ENCODE peak calls at places on chromosome 19, in seven cellular contexts. One of them, this sample, is unnamed.
A peak's percentile ranks its signal among the peaks of the same experiment; 100 is the strongest.

GRCh38 chr19:47405197-47405550 is 14.2 kb downstream of the MEIS3 start:
- DNase-seq in aorta: no peak
- DNase-seq in astrocyte: no peak
- DNase-seq in heart right ventricle: no peak
- DNase-seq in breast epithelium: no peak
- DNase-seq in Peyer's patch: no peak
- DNase-seq in CD4-positive, alpha-beta memory T cell: no peak
- DNase-seq in this sample: no peak

GRCh38 chr19:29660835-29661234 is 4.4 kb upstream of the PLEKHF1 start:
- DNase-seq in aorta: no peak
- DNase-seq in heart right ventricle: no peak
- DNase-seq in breast epithelium: no peak
- DNase-seq in Peyer's patch: no peak
- DNase-seq in astrocyte: no peak
- DNase-seq in CD4-positive, alpha-beta memory T cell: no peak
- DNase-seq in this sample: no peak

GRCh38 chr19:47798904-47799266 is 5.5 kb downstream of the TPRX1 start:
- DNase-seq in aorta: no peak
- DNase-seq in breast epithelium: no peak
- DNase-seq in Peyer's patch: no peak
- DNase-seq in heart right ventricle: no peak
- DNase-seq in CD4-positive, alpha-beta memory T cell: no peak
- DNase-seq in astrocyte: no peak
- DNase-seq in this sample: no peak

GRCh38 chr19:56958428-56958827 is 117.9 kb upstream of the PEG3 start:
- DNase-seq in Peyer's patch: no peak
- DNase-seq in aorta: no peak
- DNase-seq in astrocyte: no peak
- DNase-seq in breast epithelium: no peak
- DNase-seq in heart right ventricle: no peak
- DNase-seq in CD4-positive, alpha-beta memory T cell: no peak
- DNase-seq in this sample: no peak

GRCh38 chr19:41299046-41299754 is 10.8 kb upstream of the CCDC97 start:
- DNase-seq in breast epithelium: peak; percentile 56
- DNase-seq in Peyer's patch: peak; percentile 78
- DNase-seq in aorta: peak; percentile 72
- DNase-seq in astrocyte: no peak
- DNase-seq in heart right ventricle: no peak
- DNase-seq in CD4-positive, alpha-beta memory T cell: no peak
- DNase-seq in this sample: no peak

GRCh38 chr19:5255602-5256231 is 84.9 kb downstream of the PTPRS start:
- DNase-seq in breast epithelium: no peak
- DNase-seq in Peyer's patch: no peak
- DNase-seq in astrocyte: no peak
- DNase-seq in CD4-positive, alpha-beta memory T cell: no peak
- DNase-seq in heart right ventricle: no peak
- DNase-seq in aorta: no peak
- DNase-seq in this sample: no peak

GRCh38 chr19:50516456-50516855 is 2.7 kb upstream of the ASPDH start:
- DNase-seq in CD4-positive, alpha-beta memory T cell: no peak
- DNase-seq in heart right ventricle: no peak
- DNase-seq in aorta: no peak
- DNase-seq in astrocyte: no peak
- DNase-seq in Peyer's patch: no peak
- DNase-seq in breast epithelium: no peak
- DNase-seq in this sample: no peak

GRCh38 chr19:34181111-34181864 is 9.0 kb downstream of the LSM14A start:
- DNase-seq in heart right ventricle: no peak
- DNase-seq in astrocyte: no peak
- DNase-seq in Peyer's patch: no peak
- DNase-seq in aorta: no peak
- DNase-seq in CD4-positive, alpha-beta memory T cell: no peak
- DNase-seq in breast epithelium: no peak
- DNase-seq in this sample: no peak

GRCh38 chr19:32767951-32768679 is 48.5 kb downstream of the TDRD12 start:
- DNase-seq in astrocyte: no peak
- DNase-seq in heart right ventricle: no peak
- DNase-seq in CD4-positive, alpha-beta memory T cell: no peak
- DNase-seq in aorta: no peak
- DNase-seq in Peyer's patch: no peak
- DNase-seq in breast epithelium: no peak
- DNase-seq in this sample: no peak

GRCh38 chr19:7642295-7643046 is 5.6 kb downstream of the STXBP2 start:
- DNase-seq in CD4-positive, alpha-beta memory T cell: no peak
- DNase-seq in aorta: no peak
- DNase-seq in heart right ventricle: no peak
- DNase-seq in astrocyte: no peak
- DNase-seq in Peyer's patch: no peak
- DNase-seq in breast epithelium: no peak
- DNase-seq in this sample: no peak

GRCh38 chr19:3950871-3951861 is 18.3 kb downstream of the NMRK2 start:
- DNase-seq in breast epithelium: no peak
- DNase-seq in Peyer's patch: no peak
- DNase-seq in aorta: peak; percentile 68
- DNase-seq in astrocyte: no peak
- DNase-seq in heart right ventricle: peak; percentile 76
- DNase-seq in CD4-positive, alpha-beta memory T cell: no peak
- DNase-seq in this sample: no peak

GRCh38 chr19:42554046-42554575 is 25.8 kb upstream of the CEACAM1 start:
- DNase-seq in aorta: no peak
- DNase-seq in breast epithelium: no peak
- DNase-seq in CD4-positive, alpha-beta memory T cell: no peak
- DNase-seq in heart right ventricle: no peak
- DNase-seq in astrocyte: no peak
- DNase-seq in Peyer's patch: no peak
- DNase-seq in this sample: no peak

GRCh38 chr19:47002853-47003610 is 16.6 kb upstream of the NPAS1 start:
- DNase-seq in CD4-positive, alpha-beta memory T cell: no peak
- DNase-seq in astrocyte: no peak
- DNase-seq in breast epithelium: no peak
- DNase-seq in Peyer's patch: no peak
- DNase-seq in aorta: no peak
- DNase-seq in heart right ventricle: no peak
- DNase-seq in this sample: no peak

GRCh38 chr19:21483589-21484170 is 21.7 kb upstream of the ZNF429 start:
- DNase-seq in aorta: no peak
- DNase-seq in CD4-positive, alpha-beta memory T cell: peak; percentile 37
- DNase-seq in Peyer's patch: peak; percentile 61
- DNase-seq in astrocyte: no peak
- DNase-seq in breast epithelium: peak; percentile 46
- DNase-seq in heart right ventricle: peak; percentile 16
- DNase-seq in this sample: peak; percentile 74

GRCh38 chr19:6767357-6768235 is at the start of gene SH2D3A:
- DNase-seq in aorta: peak; percentile 77
- DNase-seq in CD4-positive, alpha-beta memory T cell: peak; percentile 97
- DNase-seq in breast epithelium: peak; percentile 94
- DNase-seq in Peyer's patch: peak; percentile 99
- DNase-seq in heart right ventricle: peak; percentile 41
- DNase-seq in astrocyte: no peak
- DNase-seq in this sample: peak; percentile 16

GRCh38 chr19:29690842-29691241 is 24.2 kb downstream of the C19orf12 start:
- DNase-seq in breast epithelium: no peak
- DNase-seq in astrocyte: no peak
- DNase-seq in aorta: peak; percentile 40
- DNase-seq in heart right ventricle: no peak
- DNase-seq in CD4-positive, alpha-beta memory T cell: peak; percentile 67
- DNase-seq in Peyer's patch: peak; percentile 64
- DNase-seq in this sample: peak; percentile 37

GRCh38 chr19:45305421-45305820 is 17.3 kb downstream of the CKM start:
- DNase-seq in aorta: no peak
- DNase-seq in Peyer's patch: no peak
- DNase-seq in heart right ventricle: no peak
- DNase-seq in CD4-positive, alpha-beta memory T cell: no peak
- DNase-seq in breast epithelium: no peak
- DNase-seq in astrocyte: peak; percentile 32
- DNase-seq in this sample: no peak

GRCh38 chr19:43564800-43565199 is 10.5 kb downstream of the XRCC1 start:
- DNase-seq in heart right ventricle: no peak
- DNase-seq in Peyer's patch: no peak
- DNase-seq in CD4-positive, alpha-beta memory T cell: no peak
- DNase-seq in aorta: no peak
- DNase-seq in astrocyte: no peak
- DNase-seq in breast epithelium: no peak
- DNase-seq in this sample: no peak

GRCh38 chr19:43561144-43561970 is 14.0 kb downstream of the XRCC1 start:
- DNase-seq in Peyer's patch: no peak
- DNase-seq in heart right ventricle: no peak
- DNase-seq in CD4-positive, alpha-beta memory T cell: no peak
- DNase-seq in astrocyte: no peak
- DNase-seq in aorta: no peak
- DNase-seq in breast epithelium: no peak
- DNase-seq in this sample: no peak

GRCh38 chr19:43563816-43564215 is 11.5 kb downstream of the XRCC1 start:
- DNase-seq in Peyer's patch: no peak
- DNase-seq in breast epithelium: no peak
- DNase-seq in heart right ventricle: no peak
- DNase-seq in aorta: no peak
- DNase-seq in astrocyte: no peak
- DNase-seq in CD4-positive, alpha-beta memory T cell: no peak
- DNase-seq in this sample: no peak

GRCh38 chr19:43562211-43562697 is 13.1 kb downstream of the XRCC1 start:
- DNase-seq in heart right ventricle: no peak
- DNase-seq in Peyer's patch: no peak
- DNase-seq in aorta: no peak
- DNase-seq in astrocyte: no peak
- DNase-seq in CD4-positive, alpha-beta memory T cell: no peak
- DNase-seq in breast epithelium: no peak
- DNase-seq in this sample: no peak

DNA sequence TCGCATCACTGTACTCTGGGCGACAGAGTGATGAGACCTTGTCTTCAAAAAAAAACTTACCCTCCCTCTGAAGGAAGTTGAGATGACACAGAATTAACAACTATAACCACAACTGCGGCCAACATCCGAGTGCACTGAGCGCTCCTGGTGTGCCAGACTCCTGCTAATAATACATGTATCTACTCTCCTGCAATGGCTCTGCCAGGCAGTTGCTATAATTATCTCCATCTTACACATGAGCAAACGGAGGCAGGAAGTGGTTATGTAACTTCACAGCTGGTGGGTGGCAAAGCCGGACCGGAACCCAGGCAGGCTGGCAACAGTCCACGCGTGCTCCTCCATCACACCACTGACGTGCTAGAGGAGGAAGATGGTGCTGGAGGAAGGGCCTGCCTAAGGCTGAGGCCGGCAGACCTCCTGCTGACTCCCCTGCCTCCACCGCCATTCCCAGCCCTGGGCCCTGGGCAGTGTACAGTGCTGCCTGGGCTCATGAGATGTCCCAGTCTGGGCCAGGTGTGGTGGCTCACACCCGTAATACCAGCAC is 12.6 kb downstream of the XRCC1 start:
- DNase-seq in aorta: peak; percentile 95
- DNase-seq in CD4-positive, alpha-beta memory T cell: peak; percentile 83
- DNase-seq in astrocyte: peak; percentile 89
- DNase-seq in heart right ventricle: peak; percentile 83
- DNase-seq in breast epithelium: peak; percentile 50
- DNase-seq in Peyer's patch: peak; percentile 92
- DNase-seq in this sample: no peak
- H3K4me3 ChIP-seq in aorta: no peak overlapping the region
- H3K4me3 ChIP-seq in CD4-positive, alpha-beta memory T cell: peak overlapping the region; percentile 32
- H3K4me3 ChIP-seq in astrocyte: no peak overlapping the region
- H3K4me3 ChIP-seq in heart right ventricle: no peak overlapping the region
- H3K4me3 ChIP-seq in breast epithelium: no peak overlapping the region
- H3K4me3 ChIP-seq in Peyer's patch: no peak overlapping the region
- H3K4me3 ChIP-seq in this sample: no peak overlapping the region

GRCh38 chr19:35559781-35560180 is 3.7 kb downstream of the ATP4A start:
- DNase-seq in heart right ventricle: no peak
- DNase-seq in CD4-positive, alpha-beta memory T cell: no peak
- DNase-seq in breast epithelium: no peak
- DNase-seq in astrocyte: no peak
- DNase-seq in Peyer's patch: no peak
- DNase-seq in aorta: no peak
- DNase-seq in this sample: no peak

GRCh38 chr19:35560677-35561076 is 2.8 kb downstream of the ATP4A start:
- DNase-seq in aorta: no peak
- DNase-seq in breast epithelium: no peak
- DNase-seq in CD4-positive, alpha-beta memory T cell: no peak
- DNase-seq in Peyer's patch: no peak
- DNase-seq in heart right ventricle: no peak
- DNase-seq in astrocyte: no peak
- DNase-seq in this sample: no peak

GRCh38 chr19:35561436-35561835 is 2.0 kb downstream of the ATP4A start:
- DNase-seq in astrocyte: no peak
- DNase-seq in heart right ventricle: no peak
- DNase-seq in CD4-positive, alpha-beta memory T cell: no peak
- DNase-seq in aorta: no peak
- DNase-seq in breast epithelium: no peak
- DNase-seq in Peyer's patch: no peak
- DNase-seq in this sample: no peak

GRCh38 chr19:35559281-35559659 is 4.2 kb downstream of the ATP4A start:
- DNase-seq in heart right ventricle: no peak
- DNase-seq in astrocyte: no peak
- DNase-seq in aorta: no peak
- DNase-seq in CD4-positive, alpha-beta memory T cell: no peak
- DNase-seq in breast epithelium: no peak
- DNase-seq in Peyer's patch: no peak
- DNase-seq in this sample: no peak

GRCh38 chr19:35560271-35560670 is 3.2 kb downstream of the ATP4A start:
- DNase-seq in breast epithelium: no peak
- DNase-seq in aorta: no peak
- DNase-seq in heart right ventricle: no peak
- DNase-seq in astrocyte: no peak
- DNase-seq in CD4-positive, alpha-beta memory T cell: no peak
- DNase-seq in Peyer's patch: no peak
- DNase-seq in this sample: no peak
- H3K27me3 ChIP-seq in breast epithelium: peaks cover 44% of the 10 kb centered on the region
- H3K27me3 ChIP-seq in aorta: no peaks in the 10 kb centered on the region
- H3K27me3 ChIP-seq in heart right ventricle: peaks cover 74% of the 10 kb centered on the region
- H3K27me3 ChIP-seq in astrocyte: peaks cover 12% of the 10 kb centered on the region
- H3K27me3 ChIP-seq in CD4-positive, alpha-beta memory T cell: peaks cover 5% of the 10 kb centered on the region
- H3K27me3 ChIP-seq in Peyer's patch: no peaks in the 10 kb centered on the region
- H3K27me3 ChIP-seq in this sample: peaks cover 8% of the 10 kb centered on the region

DNA sequence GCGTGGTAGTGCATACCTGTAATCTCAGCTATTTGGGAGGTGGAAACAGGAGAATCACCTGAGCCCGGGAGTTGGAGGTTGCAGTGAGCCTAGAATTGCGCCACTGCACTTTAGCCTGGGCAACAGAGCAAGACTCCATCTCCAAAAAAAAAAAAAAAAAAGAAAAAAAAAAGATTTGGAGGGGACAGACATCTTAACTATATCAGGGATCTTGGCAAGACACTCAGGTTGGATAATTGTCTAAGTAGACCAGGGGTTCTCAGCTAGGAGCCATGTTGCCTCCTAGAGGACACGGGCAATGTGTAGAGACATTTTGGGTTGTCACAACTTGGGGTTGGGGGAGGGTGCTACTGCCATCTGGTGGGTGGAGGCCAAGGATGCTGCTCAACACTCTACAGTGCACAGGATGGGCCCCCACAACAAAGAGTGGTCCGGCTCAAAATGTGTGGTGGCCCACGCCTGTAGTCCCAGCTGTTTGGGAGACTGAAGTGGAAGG is 1.9 kb upstream of the ZNF580 start:
- DNase-seq in astrocyte: no peak
- DNase-seq in heart right ventricle: no peak
- DNase-seq in CD4-positive, alpha-beta memory T cell: peak; percentile 51
- DNase-seq in breast epithelium: no peak
- DNase-seq in Peyer's patch: no peak
- DNase-seq in aorta: peak; percentile 50
- DNase-seq in this sample: peak; percentile 78
- H3K4me1 ChIP-seq in astrocyte: peaks cover 38% of the 10 kb centered on the region
- H3K4me1 ChIP-seq in heart right ventricle: peaks cover 49% of the 10 kb centered on the region
- H3K4me1 ChIP-seq in CD4-positive, alpha-beta memory T cell: peaks cover 59% of the 10 kb centered on the region
- H3K4me1 ChIP-seq in breast epithelium: peaks cover 3% of the 10 kb centered on the region
- H3K4me1 ChIP-seq in Peyer's patch: peaks cover 6% of the 10 kb centered on the region
- H3K4me1 ChIP-seq in aorta: no peaks in the 10 kb centered on the region
- H3K4me1 ChIP-seq in this sample: peaks cover 6% of the 10 kb centered on the region

GRCh38 chr19:2111886-2112285 is 15.2 kb downstream of the IZUMO4 start:
- DNase-seq in heart right ventricle: no peak
- DNase-seq in breast epithelium: no peak
- DNase-seq in aorta: no peak
- DNase-seq in CD4-positive, alpha-beta memory T cell: no peak
- DNase-seq in Peyer's patch: no peak
- DNase-seq in astrocyte: no peak
- DNase-seq in this sample: no peak
- H3K4me3 ChIP-seq in heart right ventricle: no peak overlapping the region
- H3K4me3 ChIP-seq in breast epithelium: no peak overlapping the region
- H3K4me3 ChIP-seq in aorta: no peak overlapping the region
- H3K4me3 ChIP-seq in CD4-positive, alpha-beta memory T cell: no peak overlapping the region
- H3K4me3 ChIP-seq in Peyer's patch: no peak overlapping the region
- H3K4me3 ChIP-seq in astrocyte: no peak overlapping the region
- H3K4me3 ChIP-seq in this sample: no peak overlapping the region